ENCODE peak calls at places on chromosomes 2 and 18, in six cellular contexts. One of them, this sample, is unnamed.
A peak's percentile ranks its signal among the peaks of the same experiment; 100 is the strongest.

GRCh38 chr2:152566728-152567069 is 150.6 kb downstream of the PRPF40A start:
- DNase-seq in K562: no peak
- DNase-seq in GM12878: peak; percentile 64
- DNase-seq in A549: no peak
- DNase-seq in HepG2: no peak
- DNase-seq in endothelial cell of umbilical vein: no peak
- DNase-seq in this sample: peak; percentile 8

GRCh38 chr2:9440058-9440727 is 16.7 kb downstream of the CPSF3 start:
- DNase-seq in A549: no peak
- DNase-seq in K562: no peak
- DNase-seq in HepG2: no peak
- DNase-seq in GM12878: no peak
- DNase-seq in endothelial cell of umbilical vein: no peak
- DNase-seq in this sample: no peak

GRCh38 chr2:66110071-66110470 is 324.9 kb upstream of the MEIS1 start:
- DNase-seq in HepG2: no peak
- DNase-seq in A549: no peak
- DNase-seq in GM12878: no peak
- DNase-seq in endothelial cell of umbilical vein: no peak
- DNase-seq in K562: no peak
- DNase-seq in this sample: no peak

GRCh38 chr2:8627692-8628085 is 54.2 kb upstream of the ID2 start:
- DNase-seq in A549: peak; percentile 58
- DNase-seq in K562: no peak
- DNase-seq in endothelial cell of umbilical vein: no peak
- DNase-seq in GM12878: no peak
- DNase-seq in HepG2: peak; percentile 65
- DNase-seq in this sample: no peak

GRCh38 chr2:96105152-96105915 is 11.0 kb downstream of the ADRA2B start:
- DNase-seq in HepG2: no peak
- DNase-seq in endothelial cell of umbilical vein: no peak
- DNase-seq in K562: no peak
- DNase-seq in GM12878: no peak
- DNase-seq in A549: no peak
- DNase-seq in this sample: no peak

GRCh38 chr2:71291398-71291797 is 40.2 kb upstream of the ZNF638 start:
- DNase-seq in GM12878: no peak
- DNase-seq in HepG2: no peak
- DNase-seq in A549: no peak
- DNase-seq in endothelial cell of umbilical vein: no peak
- DNase-seq in K562: no peak
- DNase-seq in this sample: no peak

GRCh38 chr2:468631-469310 is 180.9 kb upstream of the ALKAL2 start:
- DNase-seq in HepG2: no peak
- DNase-seq in endothelial cell of umbilical vein: no peak
- DNase-seq in GM12878: no peak
- DNase-seq in A549: no peak
- DNase-seq in K562: no peak
- DNase-seq in this sample: no peak

GRCh38 chr2:143844986-143845385 is 674.9 kb downstream of the ZEB2 start:
- DNase-seq in A549: no peak
- DNase-seq in K562: no peak
- DNase-seq in GM12878: no peak
- DNase-seq in endothelial cell of umbilical vein: no peak
- DNase-seq in HepG2: no peak
- DNase-seq in this sample: no peak

GRCh38 chr2:114119846-114120348 is 230.0 kb downstream of the ACTR3 start:
- DNase-seq in endothelial cell of umbilical vein: no peak
- DNase-seq in K562: no peak
- DNase-seq in GM12878: no peak
- DNase-seq in HepG2: no peak
- DNase-seq in A549: no peak
- DNase-seq in this sample: no peak

GRCh38 chr2:54595999-54596903 is 127.2 kb upstream of the EML6 start:
- DNase-seq in GM12878: no peak
- DNase-seq in HepG2: no peak
- DNase-seq in endothelial cell of umbilical vein: no peak
- DNase-seq in K562: no peak
- DNase-seq in A549: no peak
- DNase-seq in this sample: no peak

GRCh38 chr2:176067587-176068002 is 16.2 kb downstream of the EVX2 start:
- DNase-seq in endothelial cell of umbilical vein: no peak
- DNase-seq in K562: no peak
- DNase-seq in HepG2: no peak
- DNase-seq in GM12878: no peak
- DNase-seq in A549: no peak
- DNase-seq in this sample: no peak

GRCh38 chr2:9263388-9263787 is 56.8 kb downstream of the ASAP2 start:
- DNase-seq in GM12878: no peak
- DNase-seq in HepG2: no peak
- DNase-seq in A549: no peak
- DNase-seq in K562: no peak
- DNase-seq in endothelial cell of umbilical vein: peak; percentile 62
- DNase-seq in this sample: peak; percentile 80

GRCh38 chr2:104321800-104322164 is 532.1 kb upstream of the POU3F3 start:
- DNase-seq in HepG2: no peak
- DNase-seq in endothelial cell of umbilical vein: no peak
- DNase-seq in K562: no peak
- DNase-seq in GM12878: no peak
- DNase-seq in A549: no peak
- DNase-seq in this sample: no peak

GRCh38 chr2:118251427-118251826 is 163.2 kb downstream of the INSIG2 start:
- DNase-seq in K562: no peak
- DNase-seq in HepG2: no peak
- DNase-seq in A549: no peak
- DNase-seq in endothelial cell of umbilical vein: no peak
- DNase-seq in GM12878: no peak
- DNase-seq in this sample: no peak

GRCh38 chr2:232228332-232228731 is 150.2 kb upstream of the ALPP start:
- DNase-seq in endothelial cell of umbilical vein: no peak
- DNase-seq in HepG2: no peak
- DNase-seq in GM12878: no peak
- DNase-seq in A549: no peak
- DNase-seq in K562: no peak
- DNase-seq in this sample: no peak

GRCh38 chr2:37872192-37872545 is 52.9 kb upstream of the RMDN2 start:
- DNase-seq in A549: no peak
- DNase-seq in HepG2: no peak
- DNase-seq in GM12878: no peak
- DNase-seq in endothelial cell of umbilical vein: no peak
- DNase-seq in K562: no peak
- DNase-seq in this sample: no peak

GRCh38 chr2:147511491-147511948 is 333.3 kb upstream of the ACVR2A start:
- DNase-seq in GM12878: no peak
- DNase-seq in K562: no peak
- DNase-seq in endothelial cell of umbilical vein: no peak
- DNase-seq in A549: no peak
- DNase-seq in HepG2: no peak
- DNase-seq in this sample: no peak

GRCh38 chr18:76821875-76822509 is 365 bp upstream of the ZNF236 start:
- DNase-seq in K562: peak; percentile 87
- DNase-seq in GM12878: no peak
- DNase-seq in HepG2: no peak
- DNase-seq in A549: peak; percentile 41
- DNase-seq in endothelial cell of umbilical vein: peak; percentile 69
- DNase-seq in this sample: peak; percentile 67

GRCh38 chr18:26657618-26658581 is 109.5 kb upstream of the KCTD1 start:
- DNase-seq in endothelial cell of umbilical vein: no peak
- DNase-seq in HepG2: no peak
- DNase-seq in GM12878: no peak
- DNase-seq in K562: no peak
- DNase-seq in A549: no peak
- DNase-seq in this sample: peak; percentile 16

GRCh38 chr2:195657634-195658540 is 861 bp downstream of the SLC39A10 start:
- DNase-seq in HepG2: peak; percentile 80
- DNase-seq in K562: peak; percentile 51
- DNase-seq in GM12878: no peak
- DNase-seq in endothelial cell of umbilical vein: peak; percentile 82
- DNase-seq in A549: peak; percentile 23
- DNase-seq in this sample: peak; percentile 90

GRCh38 chr2:170217778-170218251 is 39.9 kb downstream of the MYO3B start:
- DNase-seq in endothelial cell of umbilical vein: no peak
- DNase-seq in K562: no peak
- DNase-seq in A549: no peak
- DNase-seq in GM12878: no peak
- DNase-seq in HepG2: no peak
- DNase-seq in this sample: no peak

GRCh38 chr18:23231340-23232021 is 96.2 kb downstream of the CABLES1 start:
- DNase-seq in K562: no peak
- DNase-seq in GM12878: peak; percentile 99
- DNase-seq in endothelial cell of umbilical vein: peak; percentile 97
- DNase-seq in HepG2: no peak
- DNase-seq in A549: no peak
- DNase-seq in this sample: peak; percentile 98

GRCh38 chr18:78972385-78972918 is 7.2 kb upstream of the SALL3 start:
- DNase-seq in endothelial cell of umbilical vein: no peak
- DNase-seq in A549: no peak
- DNase-seq in GM12878: no peak
- DNase-seq in K562: no peak
- DNase-seq in HepG2: no peak
- DNase-seq in this sample: no peak

GRCh38 chr2:164691346-164691887 is 70.1 kb upstream of the GRB14 start:
- DNase-seq in endothelial cell of umbilical vein: no peak
- DNase-seq in K562: no peak
- DNase-seq in HepG2: no peak
- DNase-seq in A549: no peak
- DNase-seq in GM12878: no peak
- DNase-seq in this sample: no peak

GRCh38 chr2:110878150-110878549 is 145.8 kb downstream of the ACOXL start:
- DNase-seq in A549: no peak
- DNase-seq in endothelial cell of umbilical vein: no peak
- DNase-seq in K562: no peak
- DNase-seq in HepG2: no peak
- DNase-seq in GM12878: no peak
- DNase-seq in this sample: no peak

GRCh38 chr2:181430406-181431199 is 26.6 kb upstream of the ITGA4 start:
- DNase-seq in HepG2: no peak
- DNase-seq in GM12878: no peak
- DNase-seq in endothelial cell of umbilical vein: peak; percentile 13
- DNase-seq in K562: no peak
- DNase-seq in A549: no peak
- DNase-seq in this sample: peak; percentile 82

GRCh38 chr2:63698825-63699548 is 110.2 kb downstream of the MDH1 start:
- DNase-seq in endothelial cell of umbilical vein: peak; percentile 93
- DNase-seq in K562: no peak
- DNase-seq in GM12878: no peak
- DNase-seq in HepG2: peak; percentile 72
- DNase-seq in A549: peak; percentile 60
- DNase-seq in this sample: peak; percentile 63
- TF ChIP-seq MYC in endothelial cell of umbilical vein: no peak
- TF ChIP-seq MYC in K562: no peak
- TF ChIP-seq MYC in GM12878: no peak
- TF ChIP-seq MYC in HepG2: no peak
- TF ChIP-seq MYC in A549: no peak
- TF ChIP-seq MYC in this sample: no peak

GRCh38 chr18:46283895-46284295 is 179.7 kb downstream of the HAUS1 start:
- DNase-seq in A549: no peak
- DNase-seq in K562: no peak
- DNase-seq in GM12878: no peak
- DNase-seq in HepG2: no peak
- DNase-seq in endothelial cell of umbilical vein: no peak
- DNase-seq in this sample: no peak
- TF ChIP-seq MYC in A549: no peak
- TF ChIP-seq MYC in K562: no peak
- TF ChIP-seq MYC in GM12878: no peak
- TF ChIP-seq MYC in HepG2: no peak
- TF ChIP-seq MYC in endothelial cell of umbilical vein: no peak
- TF ChIP-seq MYC in this sample: no peak

DNA sequence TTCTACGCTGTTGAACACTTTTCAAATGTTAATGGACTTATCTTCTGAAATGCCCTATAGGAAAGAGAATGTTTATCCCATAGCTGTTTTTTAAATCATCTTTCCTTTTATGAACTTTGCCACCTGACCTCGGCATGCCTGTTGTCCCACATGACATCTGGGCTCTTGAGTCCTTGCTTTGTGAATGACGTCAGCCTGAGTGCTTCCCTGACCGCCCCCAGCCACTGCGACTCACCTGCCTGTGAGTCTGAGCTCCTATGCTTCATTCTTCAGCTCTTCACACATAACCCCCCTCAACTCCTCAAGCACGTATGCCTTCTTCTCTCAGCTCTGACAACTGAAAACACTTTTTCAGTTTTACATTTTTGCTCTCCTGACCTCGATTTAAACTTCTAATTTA is 166.8 kb downstream of the DCDC2C start:
- DNase-seq in A549: no peak
- DNase-seq in endothelial cell of umbilical vein: no peak
- DNase-seq in K562: no peak
- DNase-seq in HepG2: no peak
- DNase-seq in GM12878: no peak
- DNase-seq in this sample: no peak
- TF ChIP-seq MYC in A549: no peak
- TF ChIP-seq MYC in endothelial cell of umbilical vein: no peak
- TF ChIP-seq MYC in K562: no peak
- TF ChIP-seq MYC in HepG2: no peak
- TF ChIP-seq MYC in GM12878: no peak
- TF ChIP-seq MYC in this sample: no peak

DNA sequence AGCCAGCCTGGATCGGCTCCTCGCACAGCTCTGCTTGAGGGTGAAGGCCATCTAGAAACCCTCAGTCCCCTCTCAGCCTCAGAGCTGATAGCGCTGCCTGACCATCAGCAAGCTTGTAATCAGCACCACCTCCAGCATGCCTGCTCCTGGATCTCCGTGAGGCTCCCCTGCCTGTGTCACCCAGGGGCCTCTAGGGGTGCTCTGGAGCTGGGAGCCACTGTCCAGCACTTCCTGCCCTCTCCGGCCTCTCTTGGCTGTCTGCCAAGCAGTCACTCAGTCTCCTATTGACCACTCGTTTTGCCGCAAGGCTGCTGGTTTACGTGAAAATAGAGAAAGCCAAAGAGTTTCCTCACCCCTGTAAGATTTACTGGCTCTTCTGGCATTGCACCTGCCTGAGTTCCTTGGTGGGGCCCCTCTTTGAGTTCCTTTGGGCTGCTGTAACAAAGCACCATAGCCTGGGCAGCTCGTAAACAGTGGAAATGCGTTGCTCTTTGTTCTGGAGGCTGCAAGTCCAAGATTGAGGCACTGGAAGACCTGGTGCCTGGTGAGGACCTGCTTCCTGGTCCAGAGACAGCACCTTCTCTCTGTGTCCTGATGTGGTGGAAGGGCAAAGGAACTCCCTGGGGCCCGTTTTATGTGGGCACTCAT is 17.9 kb downstream of the CAPN10 start:
- DNase-seq in HepG2: peak; percentile 96
- DNase-seq in GM12878: no peak
- DNase-seq in A549: peak; percentile 68
- DNase-seq in K562: peak; percentile 88
- DNase-seq in endothelial cell of umbilical vein: peak; percentile 70
- DNase-seq in this sample: peak; percentile 55
- TF ChIP-seq MYC in HepG2: peak; percentile 87
- TF ChIP-seq MYC in GM12878: no peak
- TF ChIP-seq MYC in A549: no peak
- TF ChIP-seq MYC in K562: peak; percentile 28
- TF ChIP-seq MYC in endothelial cell of umbilical vein: no peak
- TF ChIP-seq MYC in this sample: no peak

GRCh38 chr2:98869272-98869641 is 66.8 kb downstream of the CRACDL start:
- DNase-seq in endothelial cell of umbilical vein: no peak
- DNase-seq in A549: no peak
- DNase-seq in HepG2: peak; percentile 20
- DNase-seq in K562: no peak
- DNase-seq in GM12878: no peak
- DNase-seq in this sample: no peak
- TF ChIP-seq MYC in endothelial cell of umbilical vein: no peak
- TF ChIP-seq MYC in A549: no peak
- TF ChIP-seq MYC in HepG2: no peak
- TF ChIP-seq MYC in K562: no peak
- TF ChIP-seq MYC in GM12878: no peak
- TF ChIP-seq MYC in this sample: no peak

GRCh38 chr18:5967666-5968065 is 72.3 kb upstream of the TMEM200C start:
- DNase-seq in K562: no peak
- DNase-seq in GM12878: no peak
- DNase-seq in HepG2: no peak
- DNase-seq in endothelial cell of umbilical vein: no peak
- DNase-seq in A549: no peak
- DNase-seq in this sample: no peak
- TF ChIP-seq MYC in K562: no peak
- TF ChIP-seq MYC in GM12878: no peak
- TF ChIP-seq MYC in HepG2: no peak
- TF ChIP-seq MYC in endothelial cell of umbilical vein: no peak
- TF ChIP-seq MYC in A549: no peak
- TF ChIP-seq MYC in this sample: no peak

This sample was measured in NB4.